ENCODE peak calls at places on chromosomes 1 and 21, in eight cellular contexts. K is A549, U is H1, X is endothelial cell of umbilical vein, P is HCT116, G is GM12878, J is K562, O is HepG2. I is an unnamed sample.

GRCh38 chr21:29656504-29657227 is 283.1 kb downstream of the GRIK1 start:
- DNase-seq in K (no peak), U (no peak), P (no peak), G (no peak), X (peak), O (no peak), J (peak), I (peak)

GRCh38 chr1:19815801-19816736 is 986 bp upstream of the RNF186 start:
- DNase-seq in P (no peak), J (no peak), U (no peak), G (no peak), X (no peak), K (no peak), O (peak), I (no peak)

GRCh38 chr1:39199593-39199992 is 4.9 kb upstream of the MACF1 start:
- DNase-seq in G (no peak), J (no peak), O (no peak), X (no peak), U (peak), P (no peak), K (no peak), I (no peak)

GRCh38 chr1:46983825-46984586 is 39.5 kb upstream of the CYP4X1 start:
- DNase-seq in J (no peak), P (no peak), O (no peak), K (no peak), X (no peak), G (no peak), U (no peak), I (no peak)

GRCh38 chr1:183652107-183652506 is 1.0 kb downstream of the APOBEC4 start:
- DNase-seq in U (no peak), X (no peak), J (no peak), O (no peak), P (no peak), K (no peak), G (no peak), I (no peak)

GRCh38 chr1:109025691-109026090 is 16.2 kb downstream of the WDR47 start:
- DNase-seq in J (peak), O (no peak), U (no peak), X (no peak), P (no peak), K (no peak), G (no peak), I (no peak)

GRCh38 chr1:3799976-3800685 is 3.8 kb upstream of the LRRC47 start:
- DNase-seq in K (no peak), J (no peak), X (no peak), O (no peak), P (no peak), U (no peak), G (no peak), I (no peak)

GRCh38 chr1:148373236-148373935 is 109.7 kb downstream of the PPIAL4G start:
- DNase-seq in G (no peak), K (no peak), O (no peak), P (no peak), U (no peak), X (no peak), J (no peak), I (no peak)

GRCh38 chr1:28718601-28719331 is 18.0 kb upstream of the YTHDF2 start:
- DNase-seq in J (peak), X (peak), O (no peak), U (no peak), K (no peak), G (no peak), P (no peak), I (no peak)

GRCh38 chr1:204652556-204652955 is 33.0 kb downstream of the LRRN2 start:
- DNase-seq in G (no peak), K (no peak), P (no peak), O (no peak), X (no peak), U (no peak), J (no peak), I (no peak)

GRCh38 chr1:143497374-143497747 is 474.4 kb downstream of the FAM72C start:
- DNase-seq in X (no peak), U (no peak), J (no peak), G (no peak), K (no peak), P (no peak), O (no peak), I (peak)

GRCh38 chr1:58994664-58995063 is 210.8 kb upstream of the JUN start:
- DNase-seq in P (no peak), G (no peak), O (no peak), U (no peak), X (no peak), J (no peak), K (no peak), I (no peak)

GRCh38 chr1:202319381-202320080 is 22.2 kb downstream of the UBE2T start:
- DNase-seq in X (no peak), P (no peak), O (no peak), K (no peak), U (no peak), G (no peak), J (no peak), I (no peak)

GRCh38 chr1:59697138-59697811 is 117.5 kb upstream of the HOOK1 start:
- DNase-seq in X (peak), U (no peak), G (no peak), P (no peak), O (peak), K (no peak), J (no peak), I (peak)

GRCh38 chr21:40128891-40129290 is 261.7 kb downstream of the PCP4 start:
- DNase-seq in O (no peak), X (no peak), U (no peak), G (no peak), P (no peak), J (no peak), K (no peak), I (no peak)

GRCh38 chr1:43255438-43256210 is 14.2 kb upstream of the TMEM125 start:
- DNase-seq in X (no peak), K (no peak), O (no peak), J (no peak), P (no peak), U (no peak), G (no peak), I (no peak)

GRCh38 chr1:83998599-83999315 is at the start of gene TTLL7:
- DNase-seq in G (no peak), U (peak), P (no peak), J (peak), X (peak), O (peak), K (peak), I (peak)

DNA sequence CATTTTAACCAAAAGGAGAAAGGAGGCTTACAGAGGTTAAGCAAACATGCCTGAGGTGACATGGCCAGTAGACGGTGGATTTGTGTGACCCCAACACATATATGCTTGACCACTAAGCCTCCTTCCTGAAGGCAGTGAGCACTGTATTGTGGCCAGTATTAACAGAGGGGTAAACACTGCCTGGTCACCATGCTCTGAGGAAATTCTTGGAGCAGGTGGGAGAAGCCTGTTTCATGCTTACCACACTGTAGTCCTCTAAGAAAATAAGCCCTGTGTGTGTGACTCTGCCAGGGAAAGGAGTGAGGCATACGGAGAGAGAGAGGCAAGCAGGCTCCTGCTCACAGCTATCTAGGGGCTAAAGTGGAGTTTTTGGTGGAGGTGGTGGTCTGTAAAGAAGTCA is 102.7 kb downstream of the KCND3 start:
- DNase-seq in X (no peak), P (no peak), K (no peak), U (no peak), O (no peak), G (no peak), J (no peak), I (no peak)
- TF ChIP-seq MAX in X (no peak), P (no peak), K (no peak), U (no peak), O (no peak), G (no peak), J (no peak), I (no peak)

GRCh38 chr1:11802616-11802972 is 3.2 kb downstream of the MTHFR start:
- DNase-seq in G (no peak), X (peak), U (no peak), O (no peak), K (no peak), P (no peak), J (peak), I (no peak)
- TF ChIP-seq POLR2A in G (no peak), X (no peak), U (no peak), O (no peak), K (no peak), P (no peak), J (no peak), I (no peak)

DNA sequence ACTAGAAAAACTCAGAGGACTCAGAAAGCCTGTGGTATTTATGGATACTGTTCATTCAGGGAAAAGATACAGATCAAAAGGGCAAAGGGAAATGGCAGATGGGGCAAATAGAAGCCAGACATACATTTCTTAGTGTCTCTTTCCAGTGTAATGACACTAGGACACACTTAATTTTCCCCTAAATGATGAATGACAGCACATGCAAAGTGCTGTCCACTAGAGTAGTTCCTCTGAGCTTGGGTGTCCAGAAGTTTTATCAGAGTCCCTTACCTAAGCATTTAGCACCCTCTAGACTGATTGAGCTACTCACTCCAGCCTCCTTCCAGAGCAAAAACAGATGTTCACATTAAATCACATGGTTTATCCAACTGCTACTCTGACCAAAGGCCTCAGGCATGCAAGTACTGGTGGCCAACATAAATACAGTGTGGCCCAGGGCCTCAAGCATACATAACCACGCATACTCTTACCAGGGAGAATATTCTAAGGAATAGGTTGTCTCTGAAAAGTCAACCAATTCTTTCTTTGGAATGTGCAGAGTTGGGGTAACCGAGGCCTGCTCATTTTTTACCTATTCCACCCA is 166.9 kb downstream of the NCAM2 start:
- DNase-seq in K (no peak), J (no peak), G (no peak), O (no peak), P (no peak), U (no peak), X (no peak), I (no peak)
- TF ChIP-seq MAX in K (no peak), J (no peak), G (no peak), O (no peak), P (no peak), U (no peak), X (no peak), I (no peak)

GRCh38 chr1:244834596-244835275 is 722 bp upstream of the COX20 start:
- DNase-seq in X (peak), U (no peak), J (no peak), K (peak), P (peak), O (peak), G (peak), I (peak)

GRCh38 chr1:244836135-244836521 is 670 bp downstream of the COX20 start:
- DNase-seq in K (peak), G (no peak), X (peak), P (no peak), J (peak), O (peak), U (no peak), I (peak)

GRCh38 chr1:244835276-244836134 is at the start of gene COX20:
- DNase-seq in U (peak), X (peak), G (peak), K (peak), P (peak), O (peak), J (peak), I (no peak)

GRCh38 chr1:244836598-244836997 is 1.1 kb downstream of the COX20 start:
- DNase-seq in G (no peak), K (no peak), P (no peak), J (no peak), U (no peak), X (no peak), O (no peak), I (no peak)

DNA sequence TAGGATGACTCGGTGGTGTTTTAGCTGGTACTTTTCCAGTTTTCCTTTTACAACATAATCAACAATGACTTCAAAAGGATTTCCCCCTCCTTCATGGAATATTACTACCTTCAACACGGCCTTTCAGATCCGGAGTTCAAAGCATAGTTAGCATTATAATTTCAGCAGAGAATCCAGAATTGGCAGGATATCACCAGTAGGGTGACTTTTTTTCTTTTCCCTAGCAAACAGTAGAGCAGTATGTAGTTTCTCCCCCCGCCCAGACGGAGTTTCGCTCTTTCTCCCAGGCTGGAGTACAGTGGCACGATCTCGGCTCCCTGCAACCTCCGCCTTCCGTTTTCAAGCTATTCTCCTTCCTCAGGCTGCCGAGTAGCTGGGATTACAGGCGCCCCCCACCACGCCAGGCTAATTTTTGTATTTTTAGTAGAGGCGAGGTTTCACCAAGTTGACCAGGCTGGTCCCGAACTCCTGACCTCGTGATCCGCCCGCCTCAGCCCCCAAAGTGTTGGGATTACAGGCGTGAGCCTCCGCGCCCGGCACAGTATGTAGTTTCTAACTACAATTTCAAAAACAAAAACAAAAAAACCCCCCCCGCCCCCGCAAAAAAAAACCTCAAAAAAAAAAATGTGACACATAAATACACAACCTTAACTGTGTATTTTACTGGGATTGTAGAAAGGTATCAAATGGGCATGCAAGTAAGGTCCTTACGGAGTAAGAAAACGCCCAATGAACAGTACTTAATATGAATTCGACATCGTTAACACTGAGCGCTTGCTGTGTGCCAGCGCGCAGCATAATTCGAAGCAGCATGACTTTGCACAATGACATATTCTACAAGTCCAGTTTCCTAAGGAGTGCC is 1.5 kb upstream of the COX20 start:
- DNase-seq in G (no peak), X (peak), O (peak), K (peak), U (peak), J (peak), P (peak), I (peak)
- TF ChIP-seq POLR2A in G (no peak), X (no peak), O (peak), K (peak), U (no peak), J (peak), P (peak), I (peak)

GRCh38 chr1:167196185-167196584 is 24.5 kb upstream of the POU2F1 start:
- DNase-seq in U (no peak), K (no peak), P (no peak), G (no peak), J (no peak), X (peak), O (no peak), I (no peak)
- TF ChIP-seq MAX in U (no peak), K (no peak), P (no peak), G (no peak), J (no peak), X (no peak), O (no peak), I (no peak)